ENCODE peak calls at places on chromosomes 2 and 18, in nine cellular contexts. M is heart left ventricle; I is SK-N-SH; K is left ventricle myocardium inferior; E is effector memory CD4-positive, alpha-beta T cell; A is CD8-positive, alpha-beta memory T cell; R is endothelial cell of umbilical vein; B is right cardiac atrium; X is H1. Z is an unnamed sample. For H3K4me1 and H3K27me3, the result is how much of the 10 kb centered on the place peaks cover.

GRCh38 chr2:238496756-238497609 is 70.3 kb downstream of the ASB1 start:
- DNase-seq in M (no peak), I (no peak), K (no peak), E (no peak), A (no peak), R (no peak), B (no peak), X (peak), Z (no peak)

GRCh38 chr18:3799515-3799914 is 349.5 kb downstream of the TGIF1 start:
- DNase-seq in M (no peak), I (no peak), K (no peak), E (no peak), A (no peak), R (no peak), B (no peak), X (no peak), Z (no peak)

GRCh38 chr2:86251840-86252266 is 52.6 kb downstream of the MRPL35 start:
- DNase-seq in M (no peak), I (no peak), K (peak), E (no peak), A (no peak), R (peak), B (peak), X (no peak), Z (no peak)

GRCh38 chr2:110979834-110980612 is 140.7 kb upstream of the BCL2L11 start:
- DNase-seq in M (no peak), I (no peak), K (no peak), E (no peak), A (no peak), R (no peak), B (no peak), X (no peak), Z (no peak)

GRCh38 chr2:233271693-233272092 is 20.2 kb downstream of the ATG16L1 start:
- DNase-seq in M (no peak), I (no peak), K (no peak), E (no peak), A (no peak), R (no peak), B (no peak), X (no peak), Z (no peak)

GRCh38 chr2:8740136-8740535 is 58.3 kb downstream of the ID2 start:
- DNase-seq in M (no peak), I (no peak), K (no peak), E (no peak), A (no peak), R (no peak), B (no peak), X (no peak), Z (no peak)

GRCh38 chr18:63237911-63238710 is 81.5 kb downstream of the BCL2 start:
- DNase-seq in M (peak), I (no peak), K (no peak), E (no peak), A (no peak), R (peak), B (peak), X (no peak), Z (peak)

GRCh38 chr18:21575656-21576055 is 24.8 kb downstream of the ESCO1 start:
- DNase-seq in M (no peak), I (no peak), K (no peak), E (no peak), A (no peak), R (peak), B (no peak), X (no peak), Z (no peak)

GRCh38 chr2:23503097-23503496 is 118.1 kb downstream of the KLHL29 start:
- DNase-seq in M (no peak), I (no peak), K (no peak), E (no peak), A (no peak), R (no peak), B (peak), X (no peak), Z (no peak)

GRCh38 chr2:24886640-24887324 is 33.3 kb downstream of the ADCY3 start:
- DNase-seq in M (no peak), I (no peak), K (no peak), E (no peak), A (no peak), R (peak), B (no peak), X (no peak), Z (no peak)

GRCh38 chr2:133063792-133064191 is 393.8 kb upstream of the LYPD1 start:
- DNase-seq in M (no peak), I (no peak), K (no peak), E (no peak), A (no peak), R (peak), B (no peak), X (peak), Z (peak)

GRCh38 chr18:14964002-14964401 is 216.0 kb downstream of the ANKRD30B start:
- DNase-seq in M (no peak), I (no peak), K (no peak), E (no peak), A (no peak), R (no peak), B (no peak), X (peak), Z (no peak)

GRCh38 chr2:2101924-2102323 is 229.2 kb downstream of the MYT1L start:
- DNase-seq in M (no peak), I (peak), K (no peak), E (no peak), A (no peak), R (no peak), B (no peak), X (no peak), Z (no peak)

GRCh38 chr18:35888329-35888728 is 84.2 kb upstream of the RMP24 start:
- DNase-seq in M (no peak), I (no peak), K (no peak), E (no peak), A (no peak), R (no peak), B (no peak), X (no peak), Z (no peak)

GRCh38 chr2:127589876-127590275 is 54.4 kb downstream of the MYO7B start:
- DNase-seq in M (no peak), I (no peak), K (no peak), E (no peak), A (no peak), R (no peak), B (no peak), X (peak), Z (no peak)

GRCh38 chr2:47150175-47150574 is 4.9 kb downstream of the STPG4 start:
- DNase-seq in M (no peak), I (no peak), K (no peak), E (no peak), A (no peak), R (no peak), B (no peak), X (no peak), Z (no peak)

GRCh38 chr2:216690451-216691209 is 4.7 kb downstream of the IGFBP5 start:
- DNase-seq in M (no peak), I (no peak), K (no peak), E (no peak), A (no peak), R (no peak), B (peak), X (no peak), Z (peak)

GRCh38 chr2:10966741-10967140 is 55.0 kb downstream of the KCNF1 start:
- DNase-seq in M (no peak), I (no peak), K (no peak), E (no peak), A (no peak), R (no peak), B (no peak), X (no peak), Z (no peak)

GRCh38 chr2:17636989-17637906 is 96.8 kb downstream of the VSNL1 start:
- DNase-seq in M (no peak), I (peak), K (no peak), E (no peak), A (no peak), R (no peak), B (no peak), X (no peak), Z (peak)

GRCh38 chr2:146031158-146031557 is 1511.2 kb upstream of the ZEB2 start:
- DNase-seq in M (no peak), I (no peak), K (no peak), E (no peak), A (no peak), R (no peak), B (no peak), X (no peak), Z (no peak)

GRCh38 chr18:62189208-62189607 is 2.2 kb downstream of the RELCH start:
- DNase-seq in M (no peak), I (no peak), K (no peak), E (no peak), A (no peak), R (no peak), B (no peak), X (no peak), Z (no peak)

GRCh38 chr2:46540496-46541342 is 61.4 kb downstream of the TMEM247 start:
- DNase-seq in M (peak), I (no peak), K (no peak), E (no peak), A (no peak), R (peak), B (peak), X (no peak), Z (peak)

GRCh38 chr2:9656270-9656766 is 25.5 kb upstream of the YWHAQ start:
- DNase-seq in M (no peak), I (no peak), K (no peak), E (peak), A (peak), R (peak), B (no peak), X (no peak), Z (peak)

GRCh38 chr2:163737169-163737439 is 1.3 kb upstream of the FIGN start:
- DNase-seq in M (no peak), I (no peak), K (no peak), E (no peak), A (no peak), R (no peak), B (no peak), X (no peak), Z (no peak)

GRCh38 chr2:163736433-163737168 is 793 bp upstream of the FIGN start:
- DNase-seq in M (peak), I (peak), K (peak), E (no peak), A (no peak), R (peak), B (peak), X (peak), Z (peak)

GRCh38 chr2:163734911-163735691 is 707 bp downstream of the FIGN start:
- DNase-seq in M (no peak), I (peak), K (no peak), E (no peak), A (no peak), R (peak), B (no peak), X (no peak), Z (peak)

GRCh38 chr2:163734401-163734800 is 1.4 kb downstream of the FIGN start:
- DNase-seq in M (no peak), I (no peak), K (no peak), E (no peak), A (no peak), R (no peak), B (no peak), X (no peak), Z (no peak)

DNA sequence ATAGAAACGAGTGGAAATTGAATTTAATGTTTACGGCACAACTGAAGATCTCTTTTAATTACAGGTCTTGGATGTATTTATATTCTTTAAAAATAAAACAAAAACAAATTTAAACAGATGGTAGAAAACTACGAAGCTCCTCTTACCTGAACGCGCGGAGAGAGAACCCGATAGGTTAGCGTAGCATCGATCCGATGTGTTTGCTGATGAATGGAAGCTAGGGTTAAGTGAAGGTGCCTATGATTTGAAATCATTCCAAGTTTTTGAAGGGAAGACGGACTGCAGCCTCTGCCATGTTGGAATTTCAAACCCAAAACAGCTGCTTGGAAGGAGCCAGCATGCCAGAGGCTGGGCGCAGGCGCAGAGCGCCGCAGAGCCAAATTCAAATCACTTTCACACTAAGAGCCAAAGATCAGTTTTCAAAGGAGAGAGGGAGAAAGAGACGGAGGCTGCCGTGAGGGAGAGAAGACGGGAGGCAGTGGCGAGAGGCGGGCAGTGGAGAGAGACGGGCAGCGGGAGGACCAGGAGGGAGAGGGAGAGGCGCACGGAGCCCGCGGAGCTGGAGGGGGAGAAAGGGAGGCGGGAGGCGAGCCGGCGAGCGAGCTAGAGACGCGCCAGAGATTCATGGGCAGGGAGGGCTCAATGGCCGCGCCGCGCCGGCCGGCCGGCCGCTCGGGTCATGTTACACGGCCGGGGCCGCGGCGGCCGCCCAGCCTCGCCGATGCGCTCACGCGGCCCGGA is at the start of gene FIGN:
- DNase-seq in M (peak), I (peak), K (peak), E (no peak), A (no peak), R (peak), B (peak), X (peak), Z (peak)
- H3K27ac ChIP-seq in M (peak), I (peak), K (peak), E (no peak), A (no peak), R (peak), B (peak), X (peak), Z (peak)

GRCh38 chr2:219567131-219567530 is 4.2 kb downstream of the OBSL1 start:
- DNase-seq in M (no peak), I (no peak), K (no peak), E (no peak), A (no peak), R (no peak), B (peak), X (no peak), Z (no peak)
- H3K4me1 ChIP-seq in M (under half), I (under half), K (under half), E (under half), A (under half), R (under half), B (under half), X (under half), Z (under half)

GRCh38 chr18:79798346-79798998 is 734 bp downstream of the KCNG2 start:
- DNase-seq in M (no peak), I (no peak), K (no peak), E (no peak), A (no peak), R (no peak), B (no peak), X (peak), Z (no peak)
- H3K27me3 ChIP-seq in M (under half), I (half or more), K (half or more), E (under half), A (under half), R (under half), B (under half), X (under half), Z (under half)

DNA sequence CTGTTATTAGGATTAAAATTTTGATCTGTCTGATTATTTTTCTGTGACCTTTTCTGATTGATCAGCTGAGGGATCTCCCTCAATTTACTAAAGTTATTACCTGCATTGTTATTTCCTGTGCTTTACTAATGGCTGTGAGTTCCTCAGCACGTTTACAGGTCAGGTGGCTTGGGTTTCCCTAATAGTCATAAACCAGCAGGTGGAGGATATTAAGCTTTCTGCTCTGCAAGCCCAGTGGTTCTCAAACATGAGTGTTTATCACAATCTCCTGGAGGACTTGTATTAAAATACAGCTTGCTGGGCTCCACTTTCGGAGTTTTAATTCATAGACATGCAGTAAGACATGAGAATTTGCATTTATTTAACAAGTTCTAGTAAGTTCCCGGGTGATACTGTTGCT is 22.4 kb upstream of the UGP2 start:
- DNase-seq in M (no peak), I (no peak), K (no peak), E (no peak), A (no peak), R (no peak), B (no peak), X (no peak), Z (no peak)
- H3K27ac ChIP-seq in M (peak), I (no peak), K (peak), E (no peak), A (no peak), R (no peak), B (peak), X (no peak), Z (no peak)

DNA sequence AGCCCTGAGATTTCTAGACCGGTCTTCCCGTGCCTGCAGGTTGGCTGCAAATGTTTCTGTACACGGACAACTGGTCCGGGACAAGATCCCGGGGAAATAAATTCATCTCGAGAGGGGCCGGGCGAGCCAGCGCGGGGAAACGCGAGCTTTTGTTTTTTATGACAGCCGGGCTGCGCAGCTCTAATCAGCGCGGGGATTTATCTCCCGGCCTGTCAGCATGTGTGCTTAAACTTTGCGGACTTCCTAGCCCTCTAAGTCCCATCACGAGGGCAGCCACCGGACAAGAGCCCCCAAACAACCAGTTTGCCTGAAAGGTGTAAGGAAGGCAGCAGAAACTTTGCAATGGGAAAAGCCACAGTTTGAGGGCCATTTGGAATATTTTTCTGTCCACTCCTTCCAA is 5.8 kb downstream of the MEIS1 start:
- DNase-seq in M (no peak), I (no peak), K (peak), E (no peak), A (no peak), R (peak), B (peak), X (no peak), Z (no peak)
- H3K4me1 ChIP-seq in M (under half), I (under half), K (under half), E (under half), A (under half), R (under half), B (under half), X (under half), Z (under half)

GRCh38 chr2:176614930-176615329 is 345.7 kb downstream of the MTX2 start:
- DNase-seq in M (no peak), I (no peak), K (no peak), E (no peak), A (no peak), R (no peak), B (no peak), X (no peak), Z (no peak)
- H3K27me3 ChIP-seq in M (under half), I (under half), K (under half), E (under half), A (under half), R (under half), B (under half), X (under half), Z (under half)